ENCODE peak calls at places on chromosomes 11 and 22, in seven cellular contexts. One of them, this sample, is unnamed.

GRCh38 chr11:70398834-70399680 is 728 bp downstream of the CTTN start:
- DNase-seq in cardiac muscle cell: no peak
- DNase-seq in PC-3: no peak
- DNase-seq in Caco-2: peak; percentile 72
- DNase-seq in pancreas: peak; percentile 16
- DNase-seq in coronary artery: no peak
- DNase-seq in tibial nerve: no peak
- DNase-seq in this sample: no peak

GRCh38 chr11:111412293-111412692 is 33.2 kb upstream of the POU2AF1 start:
- DNase-seq in cardiac muscle cell: no peak
- DNase-seq in PC-3: no peak
- DNase-seq in Caco-2: no peak
- DNase-seq in pancreas: no peak
- DNase-seq in coronary artery: no peak
- DNase-seq in tibial nerve: no peak
- DNase-seq in this sample: no peak

GRCh38 chr11:76588455-76589325 is 81.9 kb downstream of the LRRC32 start:
- DNase-seq in cardiac muscle cell: peak; percentile 80
- DNase-seq in PC-3: no peak
- DNase-seq in Caco-2: no peak
- DNase-seq in pancreas: no peak
- DNase-seq in coronary artery: no peak
- DNase-seq in tibial nerve: no peak
- DNase-seq in this sample: peak; percentile 53

GRCh38 chr22:26592368-26593015 is 2.6 kb upstream of the TPST2 start:
- DNase-seq in cardiac muscle cell: no peak
- DNase-seq in PC-3: no peak
- DNase-seq in Caco-2: no peak
- DNase-seq in pancreas: no peak
- DNase-seq in coronary artery: no peak
- DNase-seq in tibial nerve: no peak
- DNase-seq in this sample: no peak

GRCh38 chr11:8693010-8693551 is 10.5 kb downstream of the RPL27A start:
- DNase-seq in cardiac muscle cell: peak; percentile 34
- DNase-seq in PC-3: no peak
- DNase-seq in Caco-2: no peak
- DNase-seq in pancreas: no peak
- DNase-seq in coronary artery: peak; percentile 29
- DNase-seq in tibial nerve: no peak
- DNase-seq in this sample: no peak

GRCh38 chr11:104001474-104001873 is 35.0 kb upstream of the DDI1 start:
- DNase-seq in cardiac muscle cell: peak; percentile 74
- DNase-seq in PC-3: no peak
- DNase-seq in Caco-2: no peak
- DNase-seq in pancreas: no peak
- DNase-seq in coronary artery: no peak
- DNase-seq in tibial nerve: no peak
- DNase-seq in this sample: peak; percentile 76

GRCh38 chr11:203945-204586 is 3.1 kb downstream of the BET1L start:
- DNase-seq in cardiac muscle cell: no peak
- DNase-seq in PC-3: no peak
- DNase-seq in Caco-2: no peak
- DNase-seq in pancreas: no peak
- DNase-seq in coronary artery: peak; percentile 70
- DNase-seq in tibial nerve: no peak
- DNase-seq in this sample: no peak

GRCh38 chr11:43861141-43861540 is 19.5 kb upstream of the ALKBH3 start:
- DNase-seq in cardiac muscle cell: no peak
- DNase-seq in PC-3: no peak
- DNase-seq in Caco-2: no peak
- DNase-seq in pancreas: no peak
- DNase-seq in coronary artery: no peak
- DNase-seq in tibial nerve: no peak
- DNase-seq in this sample: no peak

GRCh38 chr22:37416389-37416788 is 10.9 kb downstream of the ELFN2 start:
- DNase-seq in cardiac muscle cell: no peak
- DNase-seq in PC-3: no peak
- DNase-seq in Caco-2: no peak
- DNase-seq in pancreas: no peak
- DNase-seq in coronary artery: no peak
- DNase-seq in tibial nerve: no peak
- DNase-seq in this sample: no peak

GRCh38 chr11:8167796-8168195 is 1.0 kb downstream of the RIC3 start:
- DNase-seq in cardiac muscle cell: peak; percentile 24
- DNase-seq in PC-3: no peak
- DNase-seq in Caco-2: no peak
- DNase-seq in pancreas: no peak
- DNase-seq in coronary artery: no peak
- DNase-seq in tibial nerve: no peak
- DNase-seq in this sample: peak; percentile 36

GRCh38 chr11:119409731-119410130 is 13.2 kb downstream of the THY1 start:
- DNase-seq in cardiac muscle cell: no peak
- DNase-seq in PC-3: no peak
- DNase-seq in Caco-2: no peak
- DNase-seq in pancreas: no peak
- DNase-seq in coronary artery: no peak
- DNase-seq in tibial nerve: no peak
- DNase-seq in this sample: no peak

GRCh38 chr11:64067257-64067993 is 31.7 kb downstream of the FLRT1 start:
- DNase-seq in cardiac muscle cell: no peak
- DNase-seq in PC-3: no peak
- DNase-seq in Caco-2: no peak
- DNase-seq in pancreas: no peak
- DNase-seq in coronary artery: no peak
- DNase-seq in tibial nerve: no peak
- DNase-seq in this sample: no peak

GRCh38 chr11:120239713-120240640 is at the start of gene POU2F3:
- DNase-seq in cardiac muscle cell: no peak
- DNase-seq in PC-3: no peak
- DNase-seq in Caco-2: peak; percentile 69
- DNase-seq in pancreas: peak; percentile 33
- DNase-seq in coronary artery: no peak
- DNase-seq in tibial nerve: no peak
- DNase-seq in this sample: no peak

GRCh38 chr11:126421243-126421642 is 65.8 kb downstream of the ST3GAL4 start:
- DNase-seq in cardiac muscle cell: no peak
- DNase-seq in PC-3: no peak
- DNase-seq in Caco-2: no peak
- DNase-seq in pancreas: no peak
- DNase-seq in coronary artery: no peak
- DNase-seq in tibial nerve: no peak
- DNase-seq in this sample: no peak

GRCh38 chr11:70536051-70536877 is 137.9 kb downstream of the CTTN start:
- DNase-seq in cardiac muscle cell: no peak
- DNase-seq in PC-3: no peak
- DNase-seq in Caco-2: no peak
- DNase-seq in pancreas: no peak
- DNase-seq in coronary artery: no peak
- DNase-seq in tibial nerve: no peak
- DNase-seq in this sample: no peak

GRCh38 chr11:1121343-1122331 is 36.1 kb upstream of the MUC5AC start:
- DNase-seq in cardiac muscle cell: no peak
- DNase-seq in PC-3: peak; percentile 23
- DNase-seq in Caco-2: no peak
- DNase-seq in pancreas: no peak
- DNase-seq in coronary artery: no peak
- DNase-seq in tibial nerve: no peak
- DNase-seq in this sample: peak; percentile 9

GRCh38 chr11:19510468-19510867 is 202.2 kb upstream of the NAV2 start:
- DNase-seq in cardiac muscle cell: no peak
- DNase-seq in PC-3: no peak
- DNase-seq in Caco-2: no peak
- DNase-seq in pancreas: no peak
- DNase-seq in coronary artery: peak; percentile 45
- DNase-seq in tibial nerve: no peak
- DNase-seq in this sample: no peak

GRCh38 chr11:123549901-123550619 is 104.4 kb downstream of the SCN3B start:
- DNase-seq in cardiac muscle cell: no peak
- DNase-seq in PC-3: peak; percentile 46
- DNase-seq in Caco-2: no peak
- DNase-seq in pancreas: no peak
- DNase-seq in coronary artery: no peak
- DNase-seq in tibial nerve: no peak
- DNase-seq in this sample: no peak

GRCh38 chr11:67095214-67095507 is 23.9 kb upstream of the KDM2A start:
- DNase-seq in cardiac muscle cell: no peak
- DNase-seq in PC-3: no peak
- DNase-seq in Caco-2: no peak
- DNase-seq in pancreas: no peak
- DNase-seq in coronary artery: no peak
- DNase-seq in tibial nerve: no peak
- DNase-seq in this sample: no peak

GRCh38 chr11:67613313-67613959 is 6.7 kb downstream of the NDUFV1 start:
- DNase-seq in cardiac muscle cell: no peak
- DNase-seq in PC-3: no peak
- DNase-seq in Caco-2: no peak
- DNase-seq in pancreas: no peak
- DNase-seq in coronary artery: peak; percentile 72
- DNase-seq in tibial nerve: no peak
- DNase-seq in this sample: no peak

GRCh38 chr22:48945621-48946458 is 881.8 kb downstream of the BRD1 start:
- DNase-seq in cardiac muscle cell: no peak
- DNase-seq in PC-3: no peak
- DNase-seq in Caco-2: no peak
- DNase-seq in pancreas: no peak
- DNase-seq in coronary artery: peak; percentile 57
- DNase-seq in tibial nerve: no peak
- DNase-seq in this sample: no peak

GRCh38 chr11:86938900-86939880 is 16.0 kb downstream of the FZD4 start:
- DNase-seq in cardiac muscle cell: peak; percentile 75
- DNase-seq in PC-3: peak; percentile 83
- DNase-seq in Caco-2: peak; percentile 75
- DNase-seq in pancreas: no peak
- DNase-seq in coronary artery: no peak
- DNase-seq in tibial nerve: no peak
- DNase-seq in this sample: peak; percentile 80

GRCh38 chr11:101428918-101429317 is 154.9 kb downstream of the TRPC6 start:
- DNase-seq in cardiac muscle cell: peak; percentile 29
- DNase-seq in PC-3: peak; percentile 70
- DNase-seq in Caco-2: peak; percentile 65
- DNase-seq in pancreas: no peak
- DNase-seq in coronary artery: no peak
- DNase-seq in tibial nerve: no peak
- DNase-seq in this sample: peak; percentile 16

GRCh38 chr11:116465056-116465455 is 307.7 kb downstream of the BUD13 start:
- DNase-seq in cardiac muscle cell: no peak
- DNase-seq in PC-3: no peak
- DNase-seq in Caco-2: no peak
- DNase-seq in pancreas: no peak
- DNase-seq in coronary artery: no peak
- DNase-seq in tibial nerve: no peak
- DNase-seq in this sample: no peak

GRCh38 chr22:32233091-32233490 is 22.1 kb downstream of the SLC5A4 start:
- DNase-seq in cardiac muscle cell: no peak
- DNase-seq in PC-3: no peak
- DNase-seq in Caco-2: no peak
- DNase-seq in pancreas: no peak
- DNase-seq in coronary artery: no peak
- DNase-seq in tibial nerve: no peak
- DNase-seq in this sample: no peak

GRCh38 chr11:86070435-86071056 is 1.7 kb upstream of the PICALM start:
- DNase-seq in cardiac muscle cell: no peak
- DNase-seq in PC-3: no peak
- DNase-seq in Caco-2: no peak
- DNase-seq in pancreas: no peak
- DNase-seq in coronary artery: no peak
- DNase-seq in tibial nerve: no peak
- DNase-seq in this sample: no peak

GRCh38 chr22:26502688-26503561 is 9.3 kb downstream of the TFIP11 start:
- DNase-seq in cardiac muscle cell: peak; percentile 60
- DNase-seq in PC-3: peak; percentile 18
- DNase-seq in Caco-2: peak; percentile 46
- DNase-seq in pancreas: no peak
- DNase-seq in coronary artery: no peak
- DNase-seq in tibial nerve: no peak
- DNase-seq in this sample: peak; percentile 67

GRCh38 chr11:11538277-11538960 is 83.4 kb downstream of the GALNT18 start:
- DNase-seq in cardiac muscle cell: no peak
- DNase-seq in PC-3: no peak
- DNase-seq in Caco-2: no peak
- DNase-seq in pancreas: peak; percentile 13
- DNase-seq in coronary artery: no peak
- DNase-seq in tibial nerve: no peak
- DNase-seq in this sample: no peak
- H3K4me3 ChIP-seq in cardiac muscle cell: no peak overlapping the region
- H3K4me3 ChIP-seq in PC-3: no peak overlapping the region
- H3K4me3 ChIP-seq in Caco-2: no peak overlapping the region
- H3K4me3 ChIP-seq in pancreas: no peak overlapping the region
- H3K4me3 ChIP-seq in coronary artery: peak overlapping the region; percentile 1
- H3K4me3 ChIP-seq in tibial nerve: no peak overlapping the region
- H3K4me3 ChIP-seq in this sample: no peak overlapping the region

DNA sequence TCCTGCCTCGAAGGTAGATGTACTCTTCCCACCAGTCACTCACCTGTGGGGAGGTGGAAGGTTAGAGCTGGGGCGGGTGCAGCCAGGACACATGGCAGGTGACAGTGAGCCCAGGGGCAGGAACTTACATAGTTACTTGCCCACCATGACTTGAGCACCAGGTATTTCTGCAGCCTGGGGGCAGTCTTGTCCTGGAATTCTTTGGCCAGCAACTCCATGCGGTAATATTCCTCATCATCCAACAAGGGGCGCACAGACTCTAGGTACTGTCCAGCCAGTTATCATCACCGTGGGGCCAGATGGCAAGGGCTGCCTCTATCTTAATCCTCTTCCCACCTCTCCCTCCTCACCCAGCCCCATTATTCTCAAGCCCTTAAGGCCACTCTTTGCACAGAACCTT is 2.2 kb downstream of the CPT1B start:
- DNase-seq in cardiac muscle cell: peak; percentile 68
- DNase-seq in PC-3: peak; percentile 37
- DNase-seq in Caco-2: peak; percentile 67
- DNase-seq in pancreas: no peak
- DNase-seq in coronary artery: no peak
- DNase-seq in tibial nerve: no peak
- DNase-seq in this sample: peak; percentile 72
- TF ChIP-seq CTCF in cardiac muscle cell: peak; percentile 49
- TF ChIP-seq CTCF in PC-3: peak; percentile 52
- TF ChIP-seq CTCF in Caco-2: peak; percentile 41
- TF ChIP-seq CTCF in pancreas: no peak
- TF ChIP-seq CTCF in coronary artery: no peak
- TF ChIP-seq CTCF in tibial nerve: no peak
- TF ChIP-seq CTCF in this sample: peak; percentile 68

GRCh38 chr11:114359342-114359741 is 41.0 kb downstream of the C11orf71 start:
- DNase-seq in cardiac muscle cell: peak; percentile 25
- DNase-seq in PC-3: no peak
- DNase-seq in Caco-2: no peak
- DNase-seq in pancreas: no peak
- DNase-seq in coronary artery: no peak
- DNase-seq in tibial nerve: no peak
- DNase-seq in this sample: peak; percentile 45
- H3K4me3 ChIP-seq in cardiac muscle cell: no peak overlapping the region
- H3K4me3 ChIP-seq in PC-3: no peak overlapping the region
- H3K4me3 ChIP-seq in Caco-2: no peak overlapping the region
- H3K4me3 ChIP-seq in pancreas: no peak overlapping the region
- H3K4me3 ChIP-seq in coronary artery: no peak overlapping the region
- H3K4me3 ChIP-seq in tibial nerve: no peak overlapping the region
- H3K4me3 ChIP-seq in this sample: no peak overlapping the region

DNA sequence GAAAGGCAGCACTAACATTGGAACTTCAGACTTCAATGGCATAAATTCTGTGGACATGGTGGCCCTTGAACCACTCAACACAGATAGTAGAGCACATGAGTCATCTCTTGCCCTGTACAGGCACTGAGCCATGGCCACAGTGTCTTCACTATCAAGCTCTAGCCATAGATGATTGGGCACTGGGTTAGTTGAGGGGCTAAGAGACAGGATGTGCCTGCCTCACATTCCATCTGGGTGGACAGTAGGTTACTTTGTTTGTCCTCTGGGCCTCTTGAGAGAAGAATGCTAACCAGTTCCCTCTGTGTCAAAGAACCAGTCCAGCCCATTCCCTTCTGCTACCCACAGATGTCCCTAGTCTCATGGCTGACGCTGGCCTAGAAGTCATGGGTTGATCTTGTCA is 39.8 kb downstream of the OR6Q1 start:
- DNase-seq in cardiac muscle cell: no peak
- DNase-seq in PC-3: no peak
- DNase-seq in Caco-2: no peak
- DNase-seq in pancreas: no peak
- DNase-seq in coronary artery: no peak
- DNase-seq in tibial nerve: no peak
- DNase-seq in this sample: no peak
- TF ChIP-seq CTCF in cardiac muscle cell: no peak
- TF ChIP-seq CTCF in PC-3: no peak
- TF ChIP-seq CTCF in Caco-2: no peak
- TF ChIP-seq CTCF in pancreas: no peak
- TF ChIP-seq CTCF in coronary artery: no peak
- TF ChIP-seq CTCF in tibial nerve: no peak
- TF ChIP-seq CTCF in this sample: no peak